ENCODE peak calls at places on chromosomes 16 and 17, in nine cellular contexts. One of them, this sample, is unnamed.

GRCh38 chr16:88753191-88753590 is 31.8 kb downstream of the PIEZO1 start:
- DNase-seq in NCI-H2107: no peak
- DNase-seq in endothelial cell of umbilical vein: no peak
- DNase-seq in renal cortical epithelial cell: no peak
- DNase-seq in A549: no peak
- DNase-seq in NCI-H1930: no peak
- DNase-seq in foreskin fibroblast: no peak
- DNase-seq in mesendoderm: no peak
- DNase-seq in MV-4-11: no peak
- DNase-seq in this sample: no peak

GRCh38 chr17:11319894-11320293 is 78.9 kb downstream of the SHISA6 start:
- DNase-seq in A549: no peak
- DNase-seq in MV-4-11: no peak
- DNase-seq in NCI-H2107: no peak
- DNase-seq in mesendoderm: no peak
- DNase-seq in renal cortical epithelial cell: no peak
- DNase-seq in endothelial cell of umbilical vein: no peak
- DNase-seq in NCI-H1930: no peak
- DNase-seq in foreskin fibroblast: no peak
- DNase-seq in this sample: no peak

GRCh38 chr17:43517615-43518386 is 28.3 kb downstream of the ETV4 start:
- DNase-seq in MV-4-11: no peak
- DNase-seq in mesendoderm: no peak
- DNase-seq in endothelial cell of umbilical vein: peak; percentile 72
- DNase-seq in A549: no peak
- DNase-seq in NCI-H2107: no peak
- DNase-seq in renal cortical epithelial cell: no peak
- DNase-seq in foreskin fibroblast: peak; percentile 43
- DNase-seq in NCI-H1930: no peak
- DNase-seq in this sample: no peak

GRCh38 chr16:47667956-47668355 is 206.8 kb downstream of the PHKB start:
- DNase-seq in NCI-H1930: no peak
- DNase-seq in A549: no peak
- DNase-seq in renal cortical epithelial cell: peak; percentile 7
- DNase-seq in MV-4-11: no peak
- DNase-seq in mesendoderm: no peak
- DNase-seq in foreskin fibroblast: no peak
- DNase-seq in endothelial cell of umbilical vein: no peak
- DNase-seq in NCI-H2107: no peak
- DNase-seq in this sample: no peak

GRCh38 chr16:74679983-74680382 is 13.3 kb upstream of the RFWD3 start:
- DNase-seq in renal cortical epithelial cell: no peak
- DNase-seq in NCI-H1930: no peak
- DNase-seq in foreskin fibroblast: no peak
- DNase-seq in NCI-H2107: no peak
- DNase-seq in mesendoderm: no peak
- DNase-seq in A549: no peak
- DNase-seq in MV-4-11: no peak
- DNase-seq in endothelial cell of umbilical vein: no peak
- DNase-seq in this sample: no peak

GRCh38 chr16:22360963-22361659 is 13.3 kb downstream of the CDR2 start:
- DNase-seq in foreskin fibroblast: no peak
- DNase-seq in endothelial cell of umbilical vein: no peak
- DNase-seq in MV-4-11: no peak
- DNase-seq in mesendoderm: peak; percentile 33
- DNase-seq in renal cortical epithelial cell: no peak
- DNase-seq in NCI-H2107: no peak
- DNase-seq in A549: no peak
- DNase-seq in NCI-H1930: no peak
- DNase-seq in this sample: no peak

GRCh38 chr17:40023590-40024292 is 8.5 kb downstream of the CSF3 start:
- DNase-seq in foreskin fibroblast: peak; percentile 37
- DNase-seq in mesendoderm: no peak
- DNase-seq in MV-4-11: no peak
- DNase-seq in renal cortical epithelial cell: no peak
- DNase-seq in endothelial cell of umbilical vein: peak; percentile 87
- DNase-seq in NCI-H2107: no peak
- DNase-seq in NCI-H1930: no peak
- DNase-seq in A549: no peak
- DNase-seq in this sample: no peak

GRCh38 chr17:13593757-13594156 is 8.0 kb downstream of the HS3ST3A1 start:
- DNase-seq in NCI-H1930: no peak
- DNase-seq in endothelial cell of umbilical vein: no peak
- DNase-seq in NCI-H2107: no peak
- DNase-seq in A549: no peak
- DNase-seq in MV-4-11: no peak
- DNase-seq in renal cortical epithelial cell: no peak
- DNase-seq in mesendoderm: no peak
- DNase-seq in foreskin fibroblast: peak; percentile 68
- DNase-seq in this sample: no peak

GRCh38 chr17:76714822-76715461 is 4.2 kb upstream of the MXRA7 start:
- DNase-seq in MV-4-11: peak; percentile 44
- DNase-seq in foreskin fibroblast: no peak
- DNase-seq in NCI-H2107: no peak
- DNase-seq in endothelial cell of umbilical vein: peak; percentile 57
- DNase-seq in mesendoderm: peak; percentile 48
- DNase-seq in renal cortical epithelial cell: no peak
- DNase-seq in A549: no peak
- DNase-seq in NCI-H1930: no peak
- DNase-seq in this sample: no peak

GRCh38 chr16:1048442-1049112 is 24.0 kb upstream of the SSTR5 start:
- DNase-seq in A549: peak; percentile 69
- DNase-seq in mesendoderm: peak; percentile 83
- DNase-seq in NCI-H2107: peak; percentile 22
- DNase-seq in endothelial cell of umbilical vein: peak; percentile 26
- DNase-seq in MV-4-11: no peak
- DNase-seq in NCI-H1930: no peak
- DNase-seq in renal cortical epithelial cell: no peak
- DNase-seq in foreskin fibroblast: peak; percentile 19
- DNase-seq in this sample: peak; percentile 69

GRCh38 chr17:41519501-41520224 is 973 bp upstream of the KRT15 start:
- DNase-seq in MV-4-11: no peak
- DNase-seq in endothelial cell of umbilical vein: no peak
- DNase-seq in renal cortical epithelial cell: no peak
- DNase-seq in NCI-H1930: no peak
- DNase-seq in A549: no peak
- DNase-seq in mesendoderm: no peak
- DNase-seq in NCI-H2107: no peak
- DNase-seq in foreskin fibroblast: no peak
- DNase-seq in this sample: peak; percentile 29

GRCh38 chr17:45052052-45052772 is 780 bp upstream of the DCAKD start:
- DNase-seq in A549: no peak
- DNase-seq in foreskin fibroblast: no peak
- DNase-seq in renal cortical epithelial cell: no peak
- DNase-seq in NCI-H2107: no peak
- DNase-seq in mesendoderm: peak; percentile 49
- DNase-seq in NCI-H1930: peak; percentile 14
- DNase-seq in MV-4-11: peak; percentile 82
- DNase-seq in endothelial cell of umbilical vein: peak; percentile 50
- DNase-seq in this sample: peak; percentile 55

GRCh38 chr16:31143036-31143888 is 6.6 kb downstream of the PRSS36 start:
- DNase-seq in NCI-H1930: no peak
- DNase-seq in A549: no peak
- DNase-seq in NCI-H2107: no peak
- DNase-seq in mesendoderm: no peak
- DNase-seq in MV-4-11: no peak
- DNase-seq in renal cortical epithelial cell: no peak
- DNase-seq in foreskin fibroblast: no peak
- DNase-seq in endothelial cell of umbilical vein: no peak
- DNase-seq in this sample: no peak

GRCh38 chr16:74450236-74450635 is 29.0 kb upstream of the CLEC18B start:
- DNase-seq in NCI-H1930: no peak
- DNase-seq in renal cortical epithelial cell: peak; percentile 42
- DNase-seq in endothelial cell of umbilical vein: no peak
- DNase-seq in NCI-H2107: no peak
- DNase-seq in MV-4-11: no peak
- DNase-seq in mesendoderm: no peak
- DNase-seq in foreskin fibroblast: no peak
- DNase-seq in A549: no peak
- DNase-seq in this sample: no peak

GRCh38 chr17:7586673-7587419 is 3.0 kb downstream of the SOX15 start:
- DNase-seq in MV-4-11: no peak
- DNase-seq in endothelial cell of umbilical vein: no peak
- DNase-seq in NCI-H2107: no peak
- DNase-seq in A549: peak; percentile 85
- DNase-seq in renal cortical epithelial cell: peak; percentile 23
- DNase-seq in foreskin fibroblast: no peak
- DNase-seq in NCI-H1930: peak; percentile 48
- DNase-seq in mesendoderm: peak; percentile 71
- DNase-seq in this sample: peak; percentile 56

GRCh38 chr17:63189930-63190329 is 223.9 kb downstream of the TANC2 start:
- DNase-seq in renal cortical epithelial cell: peak; percentile 27
- DNase-seq in MV-4-11: peak; percentile 24
- DNase-seq in endothelial cell of umbilical vein: no peak
- DNase-seq in NCI-H1930: no peak
- DNase-seq in foreskin fibroblast: peak; percentile 27
- DNase-seq in NCI-H2107: no peak
- DNase-seq in mesendoderm: no peak
- DNase-seq in A549: no peak
- DNase-seq in this sample: no peak

GRCh38 chr16:87334611-87335305 is 17.6 kb upstream of the C16orf95 start:
- DNase-seq in NCI-H2107: no peak
- DNase-seq in MV-4-11: no peak
- DNase-seq in foreskin fibroblast: no peak
- DNase-seq in NCI-H1930: no peak
- DNase-seq in mesendoderm: no peak
- DNase-seq in renal cortical epithelial cell: no peak
- DNase-seq in endothelial cell of umbilical vein: no peak
- DNase-seq in A549: no peak
- DNase-seq in this sample: no peak

GRCh38 chr16:28280881-28281836 is 11.2 kb upstream of the SBK1 start:
- DNase-seq in NCI-H1930: no peak
- DNase-seq in renal cortical epithelial cell: no peak
- DNase-seq in endothelial cell of umbilical vein: no peak
- DNase-seq in MV-4-11: no peak
- DNase-seq in A549: no peak
- DNase-seq in foreskin fibroblast: no peak
- DNase-seq in mesendoderm: peak; percentile 41
- DNase-seq in NCI-H2107: no peak
- DNase-seq in this sample: no peak

GRCh38 chr16:87040169-87041117 is 276.7 kb downstream of the C16orf95 start:
- DNase-seq in renal cortical epithelial cell: no peak
- DNase-seq in NCI-H1930: no peak
- DNase-seq in A549: no peak
- DNase-seq in endothelial cell of umbilical vein: no peak
- DNase-seq in foreskin fibroblast: no peak
- DNase-seq in mesendoderm: no peak
- DNase-seq in NCI-H2107: no peak
- DNase-seq in MV-4-11: no peak
- DNase-seq in this sample: no peak

GRCh38 chr16:67192781-67193260 is 866 bp downstream of the E2F4 start:
- DNase-seq in endothelial cell of umbilical vein: no peak
- DNase-seq in NCI-H1930: no peak
- DNase-seq in NCI-H2107: no peak
- DNase-seq in mesendoderm: no peak
- DNase-seq in MV-4-11: no peak
- DNase-seq in renal cortical epithelial cell: no peak
- DNase-seq in foreskin fibroblast: no peak
- DNase-seq in A549: no peak
- DNase-seq in this sample: peak; percentile 53

GRCh38 chr16:48169896-48170295 is 14.1 kb upstream of the ABCC12 start:
- DNase-seq in NCI-H2107: no peak
- DNase-seq in mesendoderm: no peak
- DNase-seq in endothelial cell of umbilical vein: no peak
- DNase-seq in A549: no peak
- DNase-seq in MV-4-11: no peak
- DNase-seq in renal cortical epithelial cell: no peak
- DNase-seq in foreskin fibroblast: no peak
- DNase-seq in NCI-H1930: no peak
- DNase-seq in this sample: no peak

GRCh38 chr17:69142473-69142802 is 743 bp upstream of the ABCA6 start:
- DNase-seq in renal cortical epithelial cell: peak; percentile 23
- DNase-seq in endothelial cell of umbilical vein: peak; percentile 79
- DNase-seq in NCI-H2107: no peak
- DNase-seq in A549: no peak
- DNase-seq in mesendoderm: no peak
- DNase-seq in NCI-H1930: no peak
- DNase-seq in foreskin fibroblast: peak; percentile 67
- DNase-seq in MV-4-11: no peak
- DNase-seq in this sample: no peak

GRCh38 chr16:12332553-12332952 is 356.0 kb downstream of the SNX29 start:
- DNase-seq in NCI-H2107: no peak
- DNase-seq in MV-4-11: no peak
- DNase-seq in mesendoderm: no peak
- DNase-seq in renal cortical epithelial cell: no peak
- DNase-seq in endothelial cell of umbilical vein: no peak
- DNase-seq in A549: no peak
- DNase-seq in foreskin fibroblast: no peak
- DNase-seq in NCI-H1930: no peak
- DNase-seq in this sample: no peak

GRCh38 chr17:67435122-67435521 is 58.0 kb downstream of the PITPNC1 start:
- DNase-seq in mesendoderm: no peak
- DNase-seq in MV-4-11: peak; percentile 91
- DNase-seq in endothelial cell of umbilical vein: no peak
- DNase-seq in renal cortical epithelial cell: peak; percentile 64
- DNase-seq in A549: no peak
- DNase-seq in NCI-H2107: no peak
- DNase-seq in NCI-H1930: no peak
- DNase-seq in foreskin fibroblast: no peak
- DNase-seq in this sample: no peak

GRCh38 chr17:47649153-47649971 is at the start of gene KPNB1:
- DNase-seq in NCI-H2107: peak; percentile 98
- DNase-seq in endothelial cell of umbilical vein: peak; percentile 100
- DNase-seq in renal cortical epithelial cell: peak; percentile 98
- DNase-seq in mesendoderm: peak; percentile 100
- DNase-seq in NCI-H1930: peak; percentile 99
- DNase-seq in foreskin fibroblast: peak; percentile 100
- DNase-seq in MV-4-11: peak; percentile 100
- DNase-seq in A549: peak; percentile 97
- DNase-seq in this sample: peak; percentile 90

GRCh38 chr17:75643033-75644017 is 10.1 kb downstream of the SMIM5 start:
- DNase-seq in A549: no peak
- DNase-seq in NCI-H2107: no peak
- DNase-seq in NCI-H1930: no peak
- DNase-seq in MV-4-11: no peak
- DNase-seq in renal cortical epithelial cell: no peak
- DNase-seq in endothelial cell of umbilical vein: no peak
- DNase-seq in foreskin fibroblast: no peak
- DNase-seq in mesendoderm: peak; percentile 30
- DNase-seq in this sample: no peak

GRCh38 chr17:21090889-21091618 is 35.7 kb upstream of the DHRS7B start:
- DNase-seq in NCI-H2107: no peak
- DNase-seq in MV-4-11: no peak
- DNase-seq in NCI-H1930: no peak
- DNase-seq in A549: no peak
- DNase-seq in renal cortical epithelial cell: no peak
- DNase-seq in endothelial cell of umbilical vein: no peak
- DNase-seq in mesendoderm: peak; percentile 23
- DNase-seq in foreskin fibroblast: no peak
- DNase-seq in this sample: no peak

GRCh38 chr17:74545456-74546230 is at the start of gene CD300C:
- DNase-seq in A549: no peak
- DNase-seq in MV-4-11: peak; percentile 90
- DNase-seq in NCI-H2107: no peak
- DNase-seq in mesendoderm: no peak
- DNase-seq in endothelial cell of umbilical vein: no peak
- DNase-seq in renal cortical epithelial cell: no peak
- DNase-seq in NCI-H1930: no peak
- DNase-seq in foreskin fibroblast: no peak
- DNase-seq in this sample: no peak

GRCh38 chr16:19923396-19923795 is 38.7 kb upstream of the GPRC5B start:
- DNase-seq in mesendoderm: no peak
- DNase-seq in endothelial cell of umbilical vein: no peak
- DNase-seq in NCI-H1930: no peak
- DNase-seq in renal cortical epithelial cell: no peak
- DNase-seq in foreskin fibroblast: no peak
- DNase-seq in NCI-H2107: no peak
- DNase-seq in A549: no peak
- DNase-seq in MV-4-11: no peak
- DNase-seq in this sample: no peak

GRCh38 chr16:89423709-89424260 is 66.6 kb downstream of the ANKRD11 start:
- DNase-seq in NCI-H2107: no peak
- DNase-seq in NCI-H1930: no peak
- DNase-seq in mesendoderm: no peak
- DNase-seq in endothelial cell of umbilical vein: no peak
- DNase-seq in renal cortical epithelial cell: no peak
- DNase-seq in foreskin fibroblast: no peak
- DNase-seq in MV-4-11: peak; percentile 85
- DNase-seq in A549: no peak
- DNase-seq in this sample: no peak

GRCh38 chr17:57985675-57985974 is 2.4 kb downstream of the VEZF1 start:
- DNase-seq in mesendoderm: no peak
- DNase-seq in NCI-H2107: no peak
- DNase-seq in foreskin fibroblast: peak; percentile 56
- DNase-seq in MV-4-11: peak; percentile 15
- DNase-seq in A549: peak; percentile 56
- DNase-seq in renal cortical epithelial cell: peak; percentile 90
- DNase-seq in NCI-H1930: no peak
- DNase-seq in endothelial cell of umbilical vein: peak; percentile 50
- DNase-seq in this sample: no peak